ENCODE peak calls at places on chromosomes 5 and 9, in four cellular contexts. H is H1, V is HepG2, C is GM12878. Z is an unnamed sample.

GRCh38 chr5:153147891-153148623 is 342.4 kb upstream of the GRIA1 start:
- DNase-seq in C (no peak), V (peak), H (no peak), Z (peak)

GRCh38 chr5:140116716-140117115 is 2.8 kb downstream of the PURA start:
- DNase-seq in C (no peak), V (no peak), H (no peak), Z (no peak)

GRCh38 chr9:115200711-115201505 is 83.0 kb upstream of the TNC start:
- DNase-seq in H (no peak), V (no peak), C (no peak), Z (no peak)

GRCh38 chr9:134708672-134709038 is 67.1 kb downstream of the COL5A1 start:
- DNase-seq in C (no peak), V (no peak), H (no peak), Z (no peak)

GRCh38 chr9:37575921-37576721 is at the start of gene FBXO10:
- DNase-seq in C (no peak), V (no peak), H (peak), Z (peak)

GRCh38 chr9:19174127-19174921 is 47.0 kb upstream of the PLIN2 start:
- DNase-seq in C (peak), H (no peak), V (peak), Z (peak)

GRCh38 chr9:116942593-116943061 is 255.5 kb downstream of the TRIM32 start:
- DNase-seq in H (no peak), C (no peak), V (no peak), Z (no peak)

GRCh38 chr9:120439147-120439546 is 140.8 kb downstream of the CDK5RAP2 start:
- DNase-seq in V (peak), H (no peak), C (no peak), Z (peak)

GRCh38 chr5:4766101-4766500 is 374.0 kb upstream of the ADAMTS16 start:
- DNase-seq in H (no peak), V (no peak), C (no peak), Z (no peak)

GRCh38 chr9:76761448-76761847 is 2.8 kb upstream of the PCA3 start:
- DNase-seq in V (no peak), H (no peak), C (no peak), Z (no peak)

GRCh38 chr5:52893105-52893504 is 96.0 kb upstream of the ITGA2 start:
- DNase-seq in H (no peak), V (no peak), C (no peak), Z (no peak)

GRCh38 chr5:169122951-169123350 is 178.0 kb downstream of the SLIT3 start:
- DNase-seq in V (no peak), C (no peak), H (no peak), Z (no peak)

GRCh38 chr5:137446611-137447010 is 52.5 kb downstream of the SPOCK1 start:
- DNase-seq in H (no peak), V (no peak), C (no peak), Z (no peak)

GRCh38 chr5:58775699-58776098 is 192.8 kb downstream of the RAB3C start:
- DNase-seq in V (no peak), C (peak), H (no peak), Z (no peak)

GRCh38 chr9:74006935-74007334 is 490.2 kb upstream of the RORB start:
- DNase-seq in V (no peak), C (no peak), H (no peak), Z (no peak)

GRCh38 chr5:16492398-16493175 is 27.0 kb upstream of the ZNF622 start:
- DNase-seq in V (no peak), C (no peak), H (no peak), Z (no peak)

GRCh38 chr5:59661939-59662615 is 231.4 kb downstream of the PDE4D start:
- DNase-seq in V (peak), C (no peak), H (no peak), Z (no peak)

GRCh38 chr5:172713113-172713808 is 57.7 kb downstream of the DUSP1 start:
- DNase-seq in H (no peak), C (no peak), V (no peak), Z (no peak)

GRCh38 chr5:16902846-16903245 is 33.2 kb downstream of the MYO10 start:
- DNase-seq in V (no peak), C (no peak), H (no peak), Z (no peak)

GRCh38 chr9:81492710-81493447 is 196.5 kb downstream of the TLE1 start:
- DNase-seq in C (no peak), V (peak), H (no peak), Z (no peak)

GRCh38 chr5:181058321-181058720 is 18.3 kb downstream of the BTNL9 start:
- DNase-seq in C (no peak), H (no peak), V (no peak), Z (no peak)

GRCh38 chr5:181060924-181061323 is 20.9 kb downstream of the BTNL9 start:
- DNase-seq in H (no peak), V (no peak), C (no peak), Z (no peak)

GRCh38 chr5:181060231-181060590 is 20.1 kb downstream of the BTNL9 start:
- DNase-seq in H (no peak), C (no peak), V (no peak), Z (no peak)

GRCh38 chr5:181058786-181059296 is 18.8 kb downstream of the BTNL9 start:
- DNase-seq in C (no peak), H (no peak), V (no peak), Z (no peak)

DNA sequence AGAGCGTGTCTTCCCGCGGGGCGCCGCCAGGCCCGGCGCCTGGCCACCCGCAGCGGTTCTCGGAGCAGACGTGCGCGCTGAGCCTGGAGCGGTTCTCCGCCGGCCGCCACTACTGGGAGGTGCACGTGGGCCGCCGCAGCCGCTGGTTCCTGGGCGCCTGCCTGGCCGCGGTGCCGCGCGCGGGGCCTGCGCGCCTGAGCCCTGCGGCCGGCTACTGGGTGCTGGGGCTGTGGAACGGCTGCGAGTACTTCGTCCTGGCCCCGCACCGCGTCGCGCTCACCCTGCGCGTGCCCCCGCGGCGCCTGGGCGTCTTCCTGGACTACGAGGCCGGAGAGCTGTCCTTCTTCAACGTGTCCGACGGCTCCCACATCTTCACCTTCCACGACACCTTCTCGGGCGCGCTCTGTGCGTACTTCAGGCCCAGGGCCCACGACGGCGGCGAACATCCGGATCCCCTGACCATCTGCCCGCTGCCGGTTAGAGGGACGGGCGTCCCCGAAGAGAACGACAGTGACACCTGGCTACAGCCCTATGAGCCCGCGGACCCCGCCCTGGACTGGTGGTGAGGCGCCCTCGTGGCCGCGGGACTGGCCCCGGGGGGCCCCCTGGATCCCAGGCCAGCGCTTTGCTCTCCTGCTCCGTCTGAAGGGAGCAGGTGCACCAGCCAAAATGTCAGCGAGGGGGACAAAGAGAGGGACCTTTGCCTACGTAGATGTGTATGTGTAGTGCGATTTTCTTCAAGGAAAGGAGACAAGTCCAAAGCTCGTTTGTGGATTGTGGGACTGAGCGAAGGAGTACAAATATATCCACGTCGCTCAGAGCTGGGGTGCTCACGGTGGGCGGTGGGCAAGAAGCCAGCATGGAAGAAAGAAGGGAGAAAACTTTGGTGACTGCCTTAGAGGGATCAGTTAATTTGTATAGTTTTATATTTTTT is 19.5 kb downstream of the BTNL9 start:
- DNase-seq in V (no peak), C (no peak), H (no peak), Z (no peak)
- TF ChIP-seq SUZ12 in V (no peak), C (peak), H (peak), Z (no peak)

GRCh38 chr9:16625106-16625505 is 245.4 kb downstream of the BNC2 start:
- DNase-seq in H (no peak), V (no peak), C (no peak), Z (no peak)

GRCh38 chr9:16628421-16628820 is 242.0 kb downstream of the BNC2 start:
- DNase-seq in C (no peak), V (no peak), H (no peak), Z (no peak)

GRCh38 chr9:16625831-16626230 is 244.6 kb downstream of the BNC2 start:
- DNase-seq in H (no peak), C (no peak), V (no peak), Z (no peak)

GRCh38 chr9:16626577-16627130 is 243.8 kb downstream of the BNC2 start:
- DNase-seq in C (no peak), V (no peak), H (no peak), Z (no peak)

GRCh38 chr9:16627967-16628366 is 242.5 kb downstream of the BNC2 start:
- DNase-seq in H (no peak), C (no peak), V (no peak), Z (no peak)
- TF ChIP-seq YY1 in H (no peak), C (no peak), V (no peak), Z (no peak)

GRCh38 chr9:112048924-112049785 is 125.9 kb downstream of the SUSD1 start:
- DNase-seq in V (no peak), C (no peak), H (no peak), Z (no peak)
- TF ChIP-seq SUZ12 in V (no peak), C (no peak), H (no peak), Z (no peak)

GRCh38 chr5:56608216-56608925 is 207.0 kb upstream of the MAP3K1 start:
- DNase-seq in V (no peak), H (no peak), C (no peak), Z (no peak)
- TF ChIP-seq YY1 in V (no peak), H (no peak), C (no peak), Z (no peak)

DNA sequence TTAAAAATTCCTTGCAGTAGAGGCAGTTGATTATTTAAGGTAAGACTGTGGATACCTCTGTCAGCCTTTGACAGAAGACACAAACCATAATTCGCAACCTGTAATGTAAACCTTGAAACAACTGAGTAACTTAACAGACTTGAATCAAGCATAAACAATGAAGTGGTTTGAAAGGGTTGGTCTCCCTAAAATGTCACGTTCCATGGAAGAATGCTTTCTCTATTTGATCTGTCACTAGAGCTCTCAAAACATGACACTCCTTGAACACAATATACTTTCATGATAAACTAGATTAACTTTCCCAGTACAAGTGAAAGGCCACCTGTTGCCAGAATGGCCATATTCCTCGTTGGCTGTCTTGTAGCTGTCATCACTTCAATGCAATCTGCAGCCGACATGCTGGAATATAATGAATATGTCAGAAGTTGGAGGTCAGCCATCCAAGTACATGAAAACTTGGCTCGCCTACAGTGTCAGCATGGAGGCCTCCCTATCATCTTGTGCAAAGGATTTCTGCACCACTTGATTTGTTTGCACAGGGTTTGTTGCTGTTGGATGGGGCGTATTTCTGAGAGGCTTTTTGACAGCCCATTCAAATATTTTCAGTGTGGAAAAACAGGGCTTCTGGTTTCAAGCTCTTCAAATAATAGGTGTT is 228.1 kb downstream of the TLE4 start:
- DNase-seq in V (peak), C (no peak), H (no peak), Z (no peak)
- TF ChIP-seq SUZ12 in V (no peak), C (no peak), H (no peak), Z (no peak)

GRCh38 chr9:4859035-4859434 is 66.3 kb downstream of the RCL1 start:
- DNase-seq in H (no peak), C (no peak), V (no peak), Z (no peak)

GRCh38 chr9:4857163-4857562 is 64.4 kb downstream of the RCL1 start:
- DNase-seq in V (no peak), C (no peak), H (no peak), Z (no peak)

GRCh38 chr9:4852419-4852818 is 59.7 kb downstream of the RCL1 start:
- DNase-seq in V (no peak), H (no peak), C (no peak), Z (no peak)

GRCh38 chr9:4854191-4854590 is 61.4 kb downstream of the RCL1 start:
- DNase-seq in C (no peak), V (no peak), H (no peak), Z (no peak)

GRCh38 chr9:4855861-4856260 is 63.1 kb downstream of the RCL1 start:
- DNase-seq in H (no peak), C (no peak), V (no peak), Z (no peak)
- TF ChIP-seq YY1 in H (no peak), C (no peak), V (no peak), Z (no peak)

GRCh38 chr9:100111235-100111634 is 12.2 kb downstream of the INVS start:
- DNase-seq in C (no peak), H (no peak), V (no peak), Z (no peak)
- TF ChIP-seq SUZ12 in C (no peak), H (no peak), V (no peak), Z (no peak)

Z was measured in NT2/D1.